ENCODE peak calls at places on chromosomes 6 and 20, in six cellular contexts. One of them, this sample, is unnamed.

GRCh38 chr6:135212020-135212806 is 31.1 kb downstream of the MYB start:
- DNase-seq in GM23248: peak; percentile 69
- DNase-seq in HAP-1: no peak
- DNase-seq in GM04503: peak; percentile 56
- DNase-seq in neural crest cell: no peak
- DNase-seq in KG1: peak; percentile 12
- DNase-seq in this sample: no peak

GRCh38 chr6:169960891-169961611 is 209.6 kb downstream of the ERMARD start:
- DNase-seq in GM23248: peak; percentile 12
- DNase-seq in HAP-1: no peak
- DNase-seq in neural crest cell: no peak
- DNase-seq in KG1: no peak
- DNase-seq in GM04503: no peak
- DNase-seq in this sample: no peak

GRCh38 chr20:5353624-5354496 is 37.1 kb upstream of the PROKR2 start:
- DNase-seq in GM04503: peak; percentile 19
- DNase-seq in neural crest cell: no peak
- DNase-seq in HAP-1: no peak
- DNase-seq in GM23248: peak; percentile 87
- DNase-seq in KG1: no peak
- DNase-seq in this sample: no peak

GRCh38 chr20:23305098-23305497 is 45.5 kb upstream of the NXT1 start:
- DNase-seq in neural crest cell: no peak
- DNase-seq in HAP-1: no peak
- DNase-seq in GM04503: peak; percentile 69
- DNase-seq in KG1: no peak
- DNase-seq in GM23248: peak; percentile 88
- DNase-seq in this sample: no peak

GRCh38 chr20:22578221-22579118 is 5.9 kb downstream of the FOXA2 start:
- DNase-seq in GM04503: no peak
- DNase-seq in KG1: no peak
- DNase-seq in neural crest cell: no peak
- DNase-seq in GM23248: no peak
- DNase-seq in HAP-1: no peak
- DNase-seq in this sample: no peak

GRCh38 chr6:133309579-133309978 is 68.4 kb downstream of the EYA4 start:
- DNase-seq in GM04503: no peak
- DNase-seq in GM23248: no peak
- DNase-seq in HAP-1: no peak
- DNase-seq in KG1: no peak
- DNase-seq in neural crest cell: no peak
- DNase-seq in this sample: no peak

GRCh38 chr6:125314019-125314581 is 12.3 kb upstream of the HDDC2 start:
- DNase-seq in KG1: peak; percentile 59
- DNase-seq in HAP-1: peak; percentile 72
- DNase-seq in GM23248: peak; percentile 82
- DNase-seq in neural crest cell: peak; percentile 61
- DNase-seq in GM04503: no peak
- DNase-seq in this sample: peak; percentile 74

GRCh38 chr6:108655840-108656650 is 95.3 kb downstream of the FOXO3 start:
- DNase-seq in KG1: no peak
- DNase-seq in HAP-1: no peak
- DNase-seq in GM04503: peak; percentile 51
- DNase-seq in neural crest cell: no peak
- DNase-seq in GM23248: peak; percentile 84
- DNase-seq in this sample: no peak

GRCh38 chr6:56594699-56595098 is 48.0 kb downstream of the DST start:
- DNase-seq in GM04503: no peak
- DNase-seq in HAP-1: no peak
- DNase-seq in KG1: no peak
- DNase-seq in GM23248: no peak
- DNase-seq in neural crest cell: no peak
- DNase-seq in this sample: no peak

GRCh38 chr6:157726892-157727628 is 96.0 kb upstream of the SNX9 start:
- DNase-seq in neural crest cell: no peak
- DNase-seq in GM04503: no peak
- DNase-seq in KG1: no peak
- DNase-seq in GM23248: no peak
- DNase-seq in HAP-1: no peak
- DNase-seq in this sample: no peak

GRCh38 chr20:14959506-14960493 is 622.4 kb upstream of the FLRT3 start:
- DNase-seq in GM23248: peak; percentile 75
- DNase-seq in KG1: no peak
- DNase-seq in neural crest cell: no peak
- DNase-seq in GM04503: no peak
- DNase-seq in HAP-1: no peak
- DNase-seq in this sample: no peak

GRCh38 chr6:38436726-38437465 is 202.8 kb downstream of the BTBD9 start:
- DNase-seq in HAP-1: no peak
- DNase-seq in GM23248: peak; percentile 56
- DNase-seq in GM04503: no peak
- DNase-seq in KG1: no peak
- DNase-seq in neural crest cell: no peak
- DNase-seq in this sample: no peak

GRCh38 chr6:130683761-130684517 is 143.3 kb upstream of the SMLR1 start:
- DNase-seq in HAP-1: no peak
- DNase-seq in KG1: no peak
- DNase-seq in neural crest cell: no peak
- DNase-seq in GM23248: no peak
- DNase-seq in GM04503: no peak
- DNase-seq in this sample: no peak

GRCh38 chr20:48644286-48644828 is 183.4 kb downstream of the PREX1 start:
- DNase-seq in KG1: no peak
- DNase-seq in neural crest cell: no peak
- DNase-seq in GM23248: no peak
- DNase-seq in GM04503: no peak
- DNase-seq in HAP-1: no peak
- DNase-seq in this sample: no peak

GRCh38 chr6:146914563-146915483 is 289.4 kb upstream of the STXBP5 start:
- DNase-seq in neural crest cell: no peak
- DNase-seq in GM04503: peak; percentile 90
- DNase-seq in HAP-1: no peak
- DNase-seq in KG1: no peak
- DNase-seq in GM23248: peak; percentile 97
- DNase-seq in this sample: no peak

GRCh38 chr20:44089987-44090674 is 96.9 kb downstream of the JPH2 start:
- DNase-seq in GM23248: peak; percentile 60
- DNase-seq in KG1: no peak
- DNase-seq in neural crest cell: peak; percentile 28
- DNase-seq in GM04503: peak; percentile 22
- DNase-seq in HAP-1: peak; percentile 55
- DNase-seq in this sample: no peak

GRCh38 chr20:22974354-22974753 is 60.8 kb upstream of the SSTR4 start:
- DNase-seq in GM04503: no peak
- DNase-seq in neural crest cell: no peak
- DNase-seq in GM23248: peak; percentile 52
- DNase-seq in HAP-1: no peak
- DNase-seq in KG1: no peak
- DNase-seq in this sample: no peak

GRCh38 chr6:170067257-170067656 is 223.6 kb downstream of the DLL1 start:
- DNase-seq in HAP-1: no peak
- DNase-seq in GM04503: no peak
- DNase-seq in neural crest cell: no peak
- DNase-seq in GM23248: peak; percentile 43
- DNase-seq in KG1: no peak
- DNase-seq in this sample: no peak

GRCh38 chr6:170042596-170043118 is 248.2 kb downstream of the DLL1 start:
- DNase-seq in neural crest cell: no peak
- DNase-seq in GM04503: no peak
- DNase-seq in KG1: no peak
- DNase-seq in HAP-1: no peak
- DNase-seq in GM23248: no peak
- DNase-seq in this sample: no peak

This sample was measured in D341Med.